ENCODE peak calls at places on chromosome 22, in five cellular contexts. S is activated CD4-positive, CD25-positive, alpha-beta regulatory T cell; X is activated CD4-positive, alpha-beta memory T cell treated with anti-CD3 and anti-CD28 coated beads, Interleukin-2, amount 10 ng/mL, durations not matched to agents 7 days and 5 days; E is IMR-90; B is NCI-H460. Q is an unnamed sample.

GRCh38 chr22:36790648-36791047 is 14.7 kb upstream of the IFT27 start:
- DNase-seq in S (no peak), X (peak), E (no peak), B (no peak), Q (no peak)

GRCh38 chr22:34886391-34886790 is 179.6 kb upstream of the ISX start:
- DNase-seq in S (no peak), X (no peak), E (no peak), B (no peak), Q (no peak)

GRCh38 chr22:42688914-42689275 is 31.8 kb downstream of the A4GALT start:
- DNase-seq in S (no peak), X (no peak), E (no peak), B (no peak), Q (no peak)

GRCh38 chr22:42856179-42856864 is 751 bp downstream of the ARFGAP3 start:
- DNase-seq in S (peak), X (peak), E (peak), B (no peak), Q (peak)

GRCh38 chr22:45072322-45072903 is 62.6 kb upstream of the PHF21B start:
- DNase-seq in S (no peak), X (no peak), E (peak), B (peak), Q (no peak)

GRCh38 chr22:31491218-31491962 is 1.7 kb upstream of the EIF4ENIF1 start:
- DNase-seq in S (no peak), X (no peak), E (no peak), B (no peak), Q (no peak)

GRCh38 chr22:38867496-38868285 is 4.3 kb downstream of the CBX6 start:
- DNase-seq in S (no peak), X (no peak), E (no peak), B (no peak), Q (no peak)

GRCh38 chr22:39994046-39994565 is 648 bp upstream of the FAM83F start:
- DNase-seq in S (no peak), X (peak), E (peak), B (no peak), Q (no peak)

GRCh38 chr22:41781508-41781906 is 19.0 kb upstream of the CCDC134 start:
- DNase-seq in S (no peak), X (no peak), E (no peak), B (no peak), Q (no peak)